ENCODE peak calls at places on chromosomes 2 and 18, in four cellular contexts. O, M, H and N are unnamed samples.

GRCh38 chr2:241935774-241936173 is 66.2 kb downstream of the RTP5 start:
- DNase-seq in H (no peak), O (no peak), M (no peak), N (no peak)

GRCh38 chr2:234548720-234549420 is 52.0 kb upstream of the ARL4C start:
- DNase-seq in M (no peak), O (no peak), H (no peak), N (peak)

GRCh38 chr2:167855211-167855610 is 392.2 kb downstream of the STK39 start:
- DNase-seq in M (no peak), O (no peak), H (no peak), N (no peak)

GRCh38 chr18:69123421-69123820 is 277.3 kb upstream of the DOK6 start:
- DNase-seq in M (no peak), O (no peak), H (no peak), N (no peak)

GRCh38 chr2:105539331-105539730 is 140.5 kb upstream of the FHL2 start:
- DNase-seq in M (no peak), O (no peak), H (no peak), N (no peak)

GRCh38 chr2:38498039-38498438 is 104.7 kb downstream of the HNRNPLL start:
- DNase-seq in O (peak), H (no peak), M (no peak), N (no peak)

GRCh38 chr2:151410485-151410833 is 757 bp downstream of the RIF1 start:
- DNase-seq in H (no peak), O (peak), M (peak), N (peak)

GRCh38 chr2:179556425-179556824 is 291.8 kb upstream of the SESTD1 start:
- DNase-seq in H (no peak), O (no peak), M (no peak), N (no peak)

GRCh38 chr2:226673314-226673723 is 126.3 kb downstream of the IRS1 start:
- DNase-seq in O (no peak), M (no peak), H (no peak), N (no peak)

GRCh38 chr18:6487027-6487426 is 72.3 kb upstream of the L3MBTL4 start:
- DNase-seq in O (no peak), H (no peak), M (no peak), N (peak)

GRCh38 chr18:49487711-49488310 is 777 bp upstream of the C18orf32 start:
- DNase-seq in H (no peak), M (peak), O (no peak), N (no peak)

GRCh38 chr2:216450784-216451183 is 38.5 kb downstream of the SMARCAL1 start:
- DNase-seq in H (no peak), O (no peak), M (no peak), N (no peak)

GRCh38 chr18:70459731-70460130 is 170.9 kb downstream of the SOCS6 start:
- DNase-seq in O (no peak), M (no peak), H (no peak), N (no peak)

GRCh38 chr2:220815698-220816097 is 756.4 kb downstream of the EPHA4 start:
- DNase-seq in O (no peak), M (no peak), H (no peak), N (no peak)

GRCh38 chr2:179936654-179937053 is 70.4 kb downstream of the CWC22 start:
- DNase-seq in H (no peak), O (peak), M (peak), N (peak)

GRCh38 chr18:56517181-56517580 is 121.2 kb downstream of the TXNL1 start:
- DNase-seq in M (no peak), O (no peak), H (no peak), N (no peak)

GRCh38 chr18:27235218-27235870 is 50.2 kb upstream of the CHST9 start:
- DNase-seq in M (no peak), H (no peak), O (no peak), N (no peak)

GRCh38 chr2:210027608-210028007 is 25.2 kb downstream of the RPE start:
- DNase-seq in O (no peak), H (no peak), M (no peak), N (no peak)

GRCh38 chr2:120773186-120773800 is 37.6 kb downstream of the GLI2 start:
- DNase-seq in H (no peak), O (no peak), M (no peak), N (no peak)

GRCh38 chr2:37916512-37917082 is 8.5 kb upstream of the RMDN2 start:
- DNase-seq in O (no peak), H (no peak), M (no peak), N (no peak)

GRCh38 chr18:49849331-49850217 is 36.2 kb upstream of the ACAA2 start:
- DNase-seq in H (no peak), M (peak), O (peak), N (peak)

GRCh38 chr2:128316777-128317185 is 1.9 kb downstream of the HS6ST1 start:
- DNase-seq in M (no peak), H (no peak), O (no peak), N (no peak)

GRCh38 chr2:19642501-19642900 is 259.3 kb downstream of the TTC32 start:
- DNase-seq in M (no peak), O (no peak), H (no peak), N (no peak)

GRCh38 chr2:19646987-19647386 is 254.8 kb downstream of the TTC32 start:
- DNase-seq in M (no peak), O (peak), H (no peak), N (no peak)

GRCh38 chr2:19648583-19648982 is 253.2 kb downstream of the TTC32 start:
- DNase-seq in H (no peak), M (no peak), O (no peak), N (no peak)

GRCh38 chr2:19644763-19645162 is 257.0 kb downstream of the TTC32 start:
- DNase-seq in H (no peak), O (no peak), M (no peak), N (no peak)

GRCh38 chr2:19643117-19643518 is 258.7 kb downstream of the TTC32 start:
- DNase-seq in H (peak), M (no peak), O (no peak), N (no peak)
- TF ChIP-seq CREM in H (no peak), M (no peak), O (no peak), N (no peak)

DNA sequence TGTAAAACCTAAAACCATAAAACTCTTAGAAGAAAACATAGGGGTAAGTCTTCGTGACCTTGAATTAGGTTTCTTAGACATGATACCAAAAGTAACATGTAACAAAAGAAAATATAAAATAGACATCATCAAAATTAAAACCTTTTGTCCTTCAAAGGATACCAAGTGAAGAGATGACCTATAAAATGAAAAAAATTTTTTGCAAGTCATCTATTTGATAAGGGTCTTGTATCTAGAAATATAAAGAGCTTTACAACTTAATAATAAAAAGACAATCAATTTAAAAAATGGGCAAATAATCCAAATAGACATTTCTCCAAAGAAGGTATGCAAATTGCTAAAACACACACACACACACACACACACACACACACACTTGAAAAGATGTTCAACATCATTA is 23.1 kb downstream of the SPDYA start:
- DNase-seq in M (no peak), H (no peak), O (no peak), N (no peak)
- TF ChIP-seq CREM in M (no peak), H (no peak), O (no peak), N (no peak)

GRCh38 chr2:98921062-98921461 is 15.0 kb downstream of the CRACDL start:
- DNase-seq in H (no peak), O (no peak), M (no peak), N (no peak)
- TF ChIP-seq CREM in H (no peak), O (no peak), M (no peak), N (no peak)

DNA sequence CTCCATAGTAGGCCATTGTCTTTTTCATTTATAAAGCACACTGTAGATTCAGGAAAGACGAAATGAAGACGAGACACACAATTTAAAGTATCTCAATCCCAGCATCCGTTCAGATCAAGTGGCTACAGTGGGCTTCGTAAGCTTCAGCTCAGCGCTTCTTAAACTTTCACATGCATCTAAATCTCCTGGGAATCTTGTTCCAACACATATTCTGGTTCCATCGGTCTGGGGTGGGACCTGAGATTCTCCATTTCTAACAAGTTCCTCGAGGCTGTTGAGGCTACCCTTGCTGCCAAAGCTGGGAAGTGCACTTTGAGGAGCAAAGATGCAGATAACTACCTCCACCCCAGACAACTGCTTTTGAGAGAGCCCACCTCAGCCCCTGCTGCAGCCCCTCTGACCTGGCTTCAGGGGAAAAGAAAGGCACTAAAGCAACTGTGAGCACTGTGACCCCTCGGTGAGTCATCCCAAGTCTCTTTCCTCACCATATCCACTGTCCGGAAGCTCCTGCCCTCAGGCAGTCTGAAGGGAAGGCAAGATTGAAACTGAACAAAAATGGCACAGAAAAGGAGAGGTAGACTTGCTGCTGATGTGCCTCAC is 201.1 kb upstream of the FBXO11 start:
- DNase-seq in M (peak), H (no peak), O (peak), N (no peak)
- TF ChIP-seq CREM in M (no peak), H (no peak), O (no peak), N (no peak)

GRCh38 chr2:207341816-207342215 is 176.1 kb upstream of the KLF7 start:
- DNase-seq in M (peak), O (no peak), H (no peak), N (no peak)
- TF ChIP-seq CREM in M (no peak), O (no peak), H (no peak), N (no peak)

DNA sequence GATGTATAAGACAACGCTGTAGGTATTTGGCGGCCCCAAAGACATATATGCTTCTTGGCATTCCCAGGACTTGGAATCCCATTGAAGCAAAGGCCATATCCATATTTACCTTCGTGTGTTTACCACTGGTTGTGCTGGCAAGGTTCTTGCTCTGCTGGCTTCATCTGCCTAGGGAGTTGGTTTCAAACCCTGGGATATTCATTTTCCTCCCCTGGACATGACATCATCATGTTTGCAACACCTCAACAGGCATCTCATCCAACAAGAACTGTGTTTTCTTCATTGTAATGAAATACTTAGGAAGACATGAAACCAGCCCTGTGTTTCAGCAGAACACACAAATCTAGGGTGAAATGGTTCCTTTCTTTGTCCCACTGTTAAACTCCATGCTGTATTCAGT is 77.9 kb upstream of the PHLPP1 start:
- DNase-seq in H (no peak), O (no peak), M (no peak), N (no peak)
- TF ChIP-seq CREM in H (no peak), O (no peak), M (no peak), N (no peak)

DNA sequence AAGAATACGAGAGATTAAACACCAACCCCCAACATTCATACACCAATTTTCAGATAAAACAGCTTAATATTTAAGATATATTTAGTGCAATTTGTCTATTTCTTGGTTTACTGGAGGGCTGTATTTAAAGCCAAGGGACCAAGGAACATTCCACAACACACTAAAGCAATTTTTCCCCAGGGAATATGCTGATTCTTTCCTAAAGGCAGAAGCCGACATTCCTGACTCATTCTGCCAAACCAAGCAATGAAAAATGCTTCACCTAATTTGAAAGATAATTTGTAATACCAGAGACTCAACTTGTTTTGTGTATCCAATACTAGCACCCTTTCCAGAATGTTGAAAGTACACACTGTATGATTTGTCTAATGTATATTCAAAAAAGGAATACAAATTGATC is 1267.6 kb upstream of the PIK3C3 start:
- DNase-seq in O (no peak), M (no peak), H (no peak), N (no peak)
- TF ChIP-seq CREM in O (no peak), M (no peak), H (no peak), N (no peak)